ENCODE peak calls at places on chromosomes 2 and 18, in seven cellular contexts. F is foreskin keratinocyte, O is adrenal gland, N is lung microvascular endothelial cell, I is heart left ventricle, E is KBM-7, C is WERI-Rb-1. D is an unnamed sample.

GRCh38 chr2:222568866-222569265 is 87.0 kb downstream of the FARSB start:
- DNase-seq in F (no peak), O (peak), N (peak), I (peak), E (no peak), C (no peak), D (no peak)

GRCh38 chr2:25308599-25308998 is 33.1 kb downstream of the DNMT3A start:
- DNase-seq in F (no peak), O (no peak), N (no peak), I (no peak), E (no peak), C (no peak), D (no peak)

GRCh38 chr2:156333274-156333950 is 891 bp upstream of the NR4A2 start:
- DNase-seq in F (peak), O (no peak), N (no peak), I (no peak), E (peak), C (no peak), D (no peak)

GRCh38 chr2:74105413-74105812 is 42.3 kb downstream of the BOLA3 start:
- DNase-seq in F (no peak), O (peak), N (no peak), I (no peak), E (no peak), C (no peak), D (no peak)

GRCh38 chr2:37449686-37450392 is 105.4 kb downstream of the QPCT start:
- DNase-seq in F (no peak), O (no peak), N (no peak), I (no peak), E (no peak), C (no peak), D (no peak)

GRCh38 chr2:147689510-147689909 is 155.3 kb upstream of the ACVR2A start:
- DNase-seq in F (peak), O (no peak), N (no peak), I (no peak), E (peak), C (no peak), D (no peak)

GRCh38 chr2:236867441-236868260 is 218.0 kb upstream of the COPS8 start:
- DNase-seq in F (peak), O (peak), N (no peak), I (no peak), E (no peak), C (no peak), D (no peak)

GRCh38 chr18:7980136-7980535 is 413.0 kb downstream of the PTPRM start:
- DNase-seq in F (no peak), O (no peak), N (no peak), I (no peak), E (no peak), C (peak), D (no peak)

GRCh38 chr2:189082576-189082975 is 97.0 kb downstream of the COL5A2 start:
- DNase-seq in F (no peak), O (no peak), N (no peak), I (peak), E (no peak), C (no peak), D (no peak)

GRCh38 chr2:196566969-196567666 is 72.4 kb upstream of the CCDC150 start:
- DNase-seq in F (no peak), O (no peak), N (no peak), I (no peak), E (no peak), C (no peak), D (no peak)

GRCh38 chr2:240252872-240253511 is 112.5 kb upstream of the OTOS start:
- DNase-seq in F (no peak), O (no peak), N (no peak), I (no peak), E (no peak), C (no peak), D (no peak)

GRCh38 chr2:168699834-168700417 is 102.5 kb upstream of the NOSTRIN start:
- DNase-seq in F (no peak), O (peak), N (no peak), I (peak), E (no peak), C (no peak), D (no peak)

GRCh38 chr2:197359859-197360258 is 49.3 kb upstream of the ANKRD44 start:
- DNase-seq in F (no peak), O (no peak), N (no peak), I (no peak), E (no peak), C (no peak), D (no peak)

GRCh38 chr2:33412920-33413319 is 63.5 kb upstream of the RASGRP3 start:
- DNase-seq in F (no peak), O (no peak), N (peak), I (peak), E (peak), C (no peak), D (no peak)

GRCh38 chr2:77720115-77720514 is 197.9 kb upstream of the LRRTM4 start:
- DNase-seq in F (no peak), O (no peak), N (no peak), I (no peak), E (no peak), C (no peak), D (no peak)

GRCh38 chr2:42848726-42849290 is 56.4 kb upstream of the HAAO start:
- DNase-seq in F (no peak), O (no peak), N (no peak), I (no peak), E (no peak), C (no peak), D (no peak)

GRCh38 chr2:236239276-236240065 is 24.7 kb downstream of the ASB18 start:
- DNase-seq in F (no peak), O (no peak), N (no peak), I (no peak), E (no peak), C (no peak), D (no peak)

GRCh38 chr2:236045264-236046235 is 122.6 kb downstream of the GBX2 start:
- DNase-seq in F (peak), O (no peak), N (no peak), I (no peak), E (no peak), C (no peak), D (no peak)

GRCh38 chr18:7467708-7468466 is 99.2 kb upstream of the PTPRM start:
- DNase-seq in F (peak), O (no peak), N (no peak), I (no peak), E (no peak), C (no peak), D (no peak)

GRCh38 chr2:43039376-43040080 is 186.9 kb downstream of the ZFP36L2 start:
- DNase-seq in F (no peak), O (no peak), N (no peak), I (no peak), E (no peak), C (no peak), D (no peak)

GRCh38 chr2:210558708-210559107 is 2.3 kb downstream of the CPS1 start:
- DNase-seq in F (peak), O (no peak), N (peak), I (no peak), E (no peak), C (no peak), D (no peak)

GRCh38 chr2:234378440-234378839 is 118.4 kb downstream of the ARL4C start:
- DNase-seq in F (no peak), O (no peak), N (no peak), I (no peak), E (no peak), C (no peak), D (no peak)

GRCh38 chr18:6850396-6850795 is 120.9 kb downstream of the ARHGAP28 start:
- DNase-seq in F (no peak), O (no peak), N (no peak), I (no peak), E (no peak), C (no peak), D (no peak)

GRCh38 chr2:26652361-26653041 is 11.3 kb upstream of the CIB4 start:
- DNase-seq in F (no peak), O (peak), N (no peak), I (no peak), E (no peak), C (peak), D (no peak)

GRCh38 chr2:178057179-178057578 is 15.4 kb downstream of the PDE11A start:
- DNase-seq in F (no peak), O (no peak), N (no peak), I (no peak), E (peak), C (no peak), D (no peak)